ENCODE peak calls at places on chromosomes 5 and 9, in four cellular contexts. S is H1, T is mesendoderm, O is H9. D is an unnamed sample.

GRCh38 chr9:272251-273213 is 57.9 kb downstream of the DOCK8 start:
- DNase-seq in S (no peak), T (no peak), O (no peak), D (no peak)

GRCh38 chr9:83346655-83347393 is 191.4 kb downstream of the FRMD3 start:
- DNase-seq in S (no peak), O (no peak), T (no peak), D (no peak)

GRCh38 chr9:11335011-11335410 is 722.2 kb upstream of the PTPRD start:
- DNase-seq in S (no peak), T (no peak), O (no peak), D (no peak)

GRCh38 chr9:125839322-125839721 is 92.1 kb downstream of the PBX3 start:
- DNase-seq in T (no peak), O (no peak), S (no peak), D (no peak)

GRCh38 chr9:14180077-14180941 is 133.6 kb downstream of the NFIB start:
- DNase-seq in T (no peak), O (no peak), S (no peak), D (no peak)

GRCh38 chr9:92564982-92565381 is 29.2 kb upstream of the ECM2 start:
- DNase-seq in O (no peak), T (no peak), S (no peak), D (peak)

GRCh38 chr5:134103397-134103796 is 11.1 kb upstream of the TCF7 start:
- DNase-seq in S (no peak), O (no peak), T (no peak), D (no peak)

GRCh38 chr9:79764377-79764776 is 192.6 kb downstream of the TLE4 start:
- DNase-seq in S (no peak), O (no peak), T (peak), D (peak)

GRCh38 chr9:33076031-33076359 is 479 bp downstream of the SMU1 start:
- DNase-seq in S (no peak), O (no peak), T (peak), D (peak)

GRCh38 chr5:58404734-58405133 is 55.2 kb downstream of the PLK2 start:
- DNase-seq in O (no peak), T (no peak), S (no peak), D (no peak)

GRCh38 chr5:110063640-110064592 is 374.2 kb downstream of the MAN2A1 start:
- DNase-seq in O (no peak), T (no peak), S (no peak), D (no peak)

GRCh38 chr9:28365020-28365640 is 791.8 kb upstream of the C9orf72 start:
- DNase-seq in S (peak), O (peak), T (peak), D (no peak)

GRCh38 chr9:132237481-132237880 is 75.6 kb downstream of the NTNG2 start:
- DNase-seq in O (no peak), S (no peak), T (no peak), D (no peak)

GRCh38 chr9:113373255-113373654 is 3.5 kb downstream of the HDHD3 start:
- DNase-seq in S (no peak), T (no peak), O (no peak), D (no peak)

GRCh38 chr9:113369583-113370140 is 7.1 kb downstream of the HDHD3 start:
- DNase-seq in T (no peak), O (no peak), S (no peak), D (no peak)

GRCh38 chr9:113373676-113374392 is 3.0 kb downstream of the HDHD3 start:
- DNase-seq in T (no peak), S (no peak), O (no peak), D (no peak)

GRCh38 chr9:113370806-113371325 is 5.9 kb downstream of the HDHD3 start:
- DNase-seq in S (no peak), O (no peak), T (no peak), D (no peak)

GRCh38 chr9:113372059-113372458 is 4.7 kb downstream of the HDHD3 start:
- DNase-seq in O (no peak), S (no peak), T (no peak), D (no peak)
- H3K56ac ChIP-seq in O (no peak), S (no peak), T (no peak), D (no peak)

GRCh38 chr5:159961761-159962160 is 45.5 kb downstream of the ADRA1B start:
- DNase-seq in S (no peak), T (no peak), O (no peak), D (no peak)
- H3K56ac ChIP-seq in S (no peak), T (no peak), O (no peak), D (no peak)

GRCh38 chr5:87598460-87598859 is 185.7 kb upstream of the CCNH start:
- DNase-seq in T (no peak), O (no peak), S (no peak), D (no peak)
- H3K56ac ChIP-seq in T (no peak), O (no peak), S (no peak), D (no peak)

GRCh38 chr5:64505769-64506566 is at the start of gene RGS7BP:
- DNase-seq in S (peak), O (peak), T (peak), D (peak)
- H3K56ac ChIP-seq in S (no peak), O (no peak), T (peak), D (no peak)

GRCh38 chr9:129809346-129809745 is 6.4 kb downstream of the TOR1B start:
- DNase-seq in O (no peak), T (no peak), S (no peak), D (no peak)

GRCh38 chr9:129810116-129810515 is 7.1 kb downstream of the TOR1B start:
- DNase-seq in O (no peak), S (no peak), T (no peak), D (no peak)

GRCh38 chr9:129803679-129804065 is 688 bp downstream of the TOR1B start:
- DNase-seq in T (peak), O (no peak), S (no peak), D (no peak)

GRCh38 chr9:129802833-129803678 is at the start of gene TOR1B:
- DNase-seq in S (peak), O (peak), T (peak), D (peak)

GRCh38 chr9:129806126-129806525 is 3.1 kb downstream of the TOR1B start:
- DNase-seq in T (no peak), S (no peak), O (no peak), D (no peak)
- H3K56ac ChIP-seq in T (no peak), S (no peak), O (no peak), D (no peak)

DNA sequence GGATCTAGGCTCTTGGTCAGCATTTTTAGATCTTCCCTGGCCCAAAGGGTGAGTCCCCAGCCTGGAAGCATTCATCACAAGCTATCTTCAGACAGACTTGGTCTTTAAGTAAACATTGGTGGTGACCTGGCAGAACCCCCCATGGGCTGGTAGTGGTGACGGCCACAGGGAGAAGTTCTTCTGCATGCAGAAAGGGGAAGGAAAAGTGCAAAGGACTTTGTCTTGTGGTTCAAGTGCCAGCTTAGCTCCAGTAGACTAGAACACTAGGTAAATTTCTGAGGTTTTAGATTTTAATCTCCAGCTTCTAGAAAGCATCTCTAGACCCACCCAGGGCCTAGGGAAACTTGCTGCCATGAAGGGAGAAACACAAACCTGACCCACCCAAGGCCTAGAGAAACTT is 584.0 kb downstream of the CHSY3 start:
- DNase-seq in S (no peak), O (no peak), T (no peak), D (no peak)
- H3K56ac ChIP-seq in S (no peak), O (no peak), T (no peak), D (no peak)